ENCODE peak calls at places on chromosomes 13 and 19, in nine cellular contexts. J is HT1080; C is GM03348; O is bronchial epithelial cell; S is vagina; G is adipocyte; P is stimulated activated CD4-positive, alpha-beta T cell treated with anti-CD3 and anti-CD28 coated beads, Interleukin-15, amount 100 ng/mL, for 24 hours; E is activated CD4-positive, alpha-beta T cell treated with anti-CD3 and anti-CD28 coated beads for 1 hour; T is NCI-H748 treated with DMSO at 0.1 percent for 48 hours. V is an unnamed sample.
A peak's percentile ranks its signal among the peaks of the same experiment; 100 is the strongest.

GRCh38 chr19:34364830-34365462 is at the start of gene GPI:
- DNase-seq in J (peak; percentile 40), C (peak; percentile 92), O (peak; percentile 13), S (no peak), G (peak; percentile 83), P (peak; percentile 83), E (peak; percentile 58), T (peak; percentile 59), V (peak; percentile 66)

GRCh38 chr19:19214892-19215291 is 3.1 kb downstream of the NCAN start:
- DNase-seq in J (peak; percentile 42), C (peak; percentile 66), O (peak; percentile 7), S (no peak), G (peak; percentile 54), P (peak; percentile 33), E (no peak), T (no peak), V (no peak)

GRCh38 chr13:38763446-38764381 is 76.8 kb downstream of the FREM2 start:
- DNase-seq in J (peak; percentile 19), C (peak; percentile 57), O (peak; percentile 53), S (no peak), G (peak; percentile 75), P (peak; percentile 1), E (no peak), T (peak; percentile 94), V (peak; percentile 61)

GRCh38 chr13:42056585-42056984 is 8.1 kb downstream of the DGKH start:
- DNase-seq in J (no peak), C (no peak), O (no peak), S (no peak), G (peak; percentile 22), P (no peak), E (no peak), T (no peak), V (no peak)

GRCh38 chr13:33193428-33193974 is 92.1 kb downstream of the STARD13 start:
- DNase-seq in J (no peak), C (no peak), O (no peak), S (no peak), G (no peak), P (no peak), E (no peak), T (no peak), V (no peak)

GRCh38 chr13:74251778-74252519 is 117.7 kb upstream of the KLF12 start:
- DNase-seq in J (no peak), C (peak; percentile 11), O (peak; percentile 9), S (no peak), G (no peak), P (no peak), E (no peak), T (peak; percentile 35), V (no peak)

GRCh38 chr13:73368608-73369007 is 309.8 kb downstream of the KLF5 start:
- DNase-seq in J (no peak), C (no peak), O (peak; percentile 98), S (no peak), G (no peak), P (no peak), E (no peak), T (no peak), V (no peak)

GRCh38 chr13:60976367-60976766 is 439.3 kb downstream of the PCDH20 start:
- DNase-seq in J (no peak), C (no peak), O (no peak), S (no peak), G (no peak), P (no peak), E (no peak), T (no peak), V (no peak)

GRCh38 chr13:50162001-50162400 is 146.8 kb downstream of the KCNRG start:
- DNase-seq in J (no peak), C (no peak), O (peak; percentile 38), S (no peak), G (no peak), P (no peak), E (no peak), T (no peak), V (no peak)

GRCh38 chr13:95267662-95268369 is 33.4 kb downstream of the ABCC4 start:
- DNase-seq in J (peak; percentile 64), C (peak; percentile 79), O (peak; percentile 82), S (no peak), G (peak; percentile 58), P (no peak), E (no peak), T (no peak), V (no peak)

GRCh38 chr19:9498183-9498902 is at the start of gene ZNF560:
- DNase-seq in J (peak; percentile 38), C (peak; percentile 10), O (no peak), S (no peak), G (no peak), P (peak; percentile 20), E (no peak), T (no peak), V (no peak)

GRCh38 chr13:61030445-61030844 is 385.2 kb downstream of the PCDH20 start:
- DNase-seq in J (no peak), C (no peak), O (no peak), S (no peak), G (no peak), P (no peak), E (no peak), T (peak; percentile 89), V (peak; percentile 61)

GRCh38 chr13:90750957-90751356 is 596.5 kb upstream of the MIR17HG start:
- DNase-seq in J (no peak), C (no peak), O (no peak), S (no peak), G (no peak), P (no peak), E (no peak), T (no peak), V (no peak)

GRCh38 chr13:52833261-52833660 is 15.2 kb downstream of the PCDH8 start:
- DNase-seq in J (no peak), C (no peak), O (no peak), S (no peak), G (no peak), P (no peak), E (no peak), T (no peak), V (no peak)

GRCh38 chr19:18399008-18399407 is 1.6 kb upstream of the LRRC25 start:
- DNase-seq in J (peak; percentile 28), C (peak; percentile 57), O (peak; percentile 76), S (no peak), G (peak; percentile 50), P (no peak), E (no peak), T (no peak), V (no peak)

GRCh38 chr13:44051923-44052322 is 172.2 kb downstream of the LACC1 start:
- DNase-seq in J (no peak), C (no peak), O (peak; percentile 49), S (no peak), G (peak; percentile 65), P (no peak), E (no peak), T (no peak), V (no peak)

GRCh38 chr19:28130066-28130511 is 1082.9 kb downstream of the UQCRFS1 start:
- DNase-seq in J (no peak), C (no peak), O (no peak), S (no peak), G (no peak), P (no peak), E (no peak), T (no peak), V (no peak)

GRCh38 chr19:32748497-32748896 is 28.9 kb downstream of the TDRD12 start:
- DNase-seq in J (no peak), C (no peak), O (no peak), S (no peak), G (no peak), P (no peak), E (no peak), T (no peak), V (peak; percentile 41)

GRCh38 chr13:104773775-104774174 is 1707.6 kb upstream of the SLC10A2 start:
- DNase-seq in J (peak; percentile 57), C (peak; percentile 6), O (peak; percentile 72), S (no peak), G (peak; percentile 88), P (no peak), E (no peak), T (no peak), V (peak; percentile 17)

GRCh38 chr19:16266586-16266942 is 58.1 kb upstream of the KLF2 start:
- DNase-seq in J (no peak), C (no peak), O (no peak), S (no peak), G (no peak), P (peak; percentile 57), E (peak; percentile 24), T (no peak), V (no peak)

GRCh38 chr19:2536461-2536860 is 60.5 kb downstream of the GADD45B start:
- DNase-seq in J (no peak), C (no peak), O (no peak), S (no peak), G (no peak), P (no peak), E (no peak), T (no peak), V (no peak)

GRCh38 chr13:38135590-38135989 is 214.1 kb upstream of the UFM1 start:
- DNase-seq in J (no peak), C (no peak), O (no peak), S (no peak), G (no peak), P (no peak), E (no peak), T (no peak), V (no peak)

GRCh38 chr13:102018716-102019115 is 383.1 kb downstream of the FGF14 start:
- DNase-seq in J (no peak), C (no peak), O (peak; percentile 38), S (no peak), G (no peak), P (no peak), E (no peak), T (no peak), V (no peak)

GRCh38 chr19:46030861-46031550 is 8.2 kb upstream of the PGLYRP1 start:
- DNase-seq in J (no peak), C (no peak), O (no peak), S (no peak), G (no peak), P (no peak), E (no peak), T (no peak), V (no peak)

GRCh38 chr13:20610006-20610405 is 43.0 kb downstream of the IFT88 start:
- DNase-seq in J (no peak), C (no peak), O (no peak), S (no peak), G (peak; percentile 3), P (no peak), E (no peak), T (no peak), V (no peak)

GRCh38 chr19:29645491-29645867 is 19.8 kb upstream of the PLEKHF1 start:
- DNase-seq in J (no peak), C (no peak), O (no peak), S (no peak), G (no peak), P (no peak), E (no peak), T (no peak), V (no peak)

GRCh38 chr19:38649305-38650179 is 2.1 kb downstream of the ACTN4 start:
- DNase-seq in J (peak; percentile 62), C (peak; percentile 37), O (peak; percentile 65), S (no peak), G (peak; percentile 46), P (no peak), E (no peak), T (no peak), V (no peak)

GRCh38 chr19:3923912-3924311 is 9.0 kb upstream of the NMRK2 start:
- DNase-seq in J (no peak), C (no peak), O (no peak), S (no peak), G (no peak), P (no peak), E (no peak), T (no peak), V (no peak)

GRCh38 chr13:42255854-42256253 is 16.1 kb upstream of the AKAP11 start:
- DNase-seq in J (no peak), C (no peak), O (peak; percentile 75), S (no peak), G (no peak), P (no peak), E (no peak), T (no peak), V (no peak)

GRCh38 chr19:23776507-23777205 is 18.0 kb upstream of the ZNF681 start:
- DNase-seq in J (no peak), C (no peak), O (no peak), S (no peak), G (no peak), P (no peak), E (no peak), T (no peak), V (no peak)

GRCh38 chr13:86684402-86684801 is 885.2 kb upstream of the SLITRK6 start:
- DNase-seq in J (peak; percentile 64), C (no peak), O (peak; percentile 2), S (no peak), G (no peak), P (no peak), E (no peak), T (no peak), V (no peak)

V was measured in NCI-H1417.